ENCODE peak calls at places on chromosome X, in ten cellular contexts. F, X, M, J, Q, I, U, L, W and B are unnamed samples.

GRCh38 chrX:71056857-71057256 is 11.3 kb downstream of the SNX12 start:
- DNase-seq in F (no peak), X (no peak), M (peak; percentile 29), J (no peak), Q (no peak), I (no peak), U (no peak), L (no peak), W (no peak), B (peak; percentile 34)

GRCh38 chrX:110317079-110317819 is 636 bp downstream of the AMMECR1 start:
- DNase-seq in F (no peak), X (no peak), M (no peak), J (peak; percentile 40), Q (peak; percentile 8), I (no peak), U (peak; percentile 25), L (peak; percentile 28), W (peak; percentile 11), B (no peak)

GRCh38 chrX:7216981-7217587 is 69.1 kb upstream of the PUDP start:
- DNase-seq in F (no peak), X (no peak), M (no peak), J (no peak), Q (no peak), I (no peak), U (no peak), L (no peak), W (no peak), B (no peak)

GRCh38 chrX:37785569-37785968 is 5.7 kb downstream of the CYBB start:
- DNase-seq in F (no peak), X (no peak), M (no peak), J (no peak), Q (no peak), I (no peak), U (no peak), L (no peak), W (no peak), B (no peak)

GRCh38 chrX:135543924-135544323 is 23.5 kb downstream of the INTS6L start:
- DNase-seq in F (no peak), X (no peak), M (no peak), J (peak; percentile 51), Q (no peak), I (no peak), U (no peak), L (no peak), W (no peak), B (no peak)

GRCh38 chrX:139025822-139026221 is 314.3 kb upstream of the FGF13 start:
- DNase-seq in F (no peak), X (no peak), M (no peak), J (no peak), Q (no peak), I (no peak), U (no peak), L (no peak), W (no peak), B (no peak)

GRCh38 chrX:68511255-68511654 is 12.4 kb downstream of the YIPF6 start:
- DNase-seq in F (peak; percentile 8), X (peak; percentile 26), M (no peak), J (peak; percentile 28), Q (peak; percentile 27), I (no peak), U (peak; percentile 63), L (peak; percentile 30), W (no peak), B (no peak)

GRCh38 chrX:41824551-41824950 is 98.8 kb downstream of the CASK start:
- DNase-seq in F (no peak), X (peak; percentile 2), M (no peak), J (no peak), Q (no peak), I (no peak), U (no peak), L (peak; percentile 69), W (no peak), B (peak; percentile 59)

GRCh38 chrX:110449312-110449711 is 90.7 kb downstream of the RTL9 start:
- DNase-seq in F (no peak), X (no peak), M (no peak), J (no peak), Q (no peak), I (no peak), U (no peak), L (no peak), W (no peak), B (no peak)

GRCh38 chrX:84469226-84469625 is 33.0 kb downstream of the HDX start:
- DNase-seq in F (peak; percentile 73), X (no peak), M (no peak), J (no peak), Q (peak; percentile 1), I (no peak), U (no peak), L (peak; percentile 27), W (no peak), B (no peak)

GRCh38 chrX:1581132-1581531 is 10.3 kb upstream of the AKAP17A start:
- DNase-seq in F (no peak), X (peak; percentile 49), M (no peak), J (peak; percentile 92), Q (no peak), I (no peak), U (peak; percentile 49), L (peak; percentile 55), W (peak; percentile 60), B (no peak)

GRCh38 chrX:119655125-119655524 is 37.8 kb downstream of the SEPTIN6 start:
- DNase-seq in F (no peak), X (peak; percentile 35), M (no peak), J (peak; percentile 75), Q (no peak), I (no peak), U (no peak), L (peak; percentile 78), W (peak; percentile 32), B (peak; percentile 73)

GRCh38 chrX:68498044-68498507 is 775 bp upstream of the YIPF6 start:
- DNase-seq in F (no peak), X (no peak), M (no peak), J (peak; percentile 13), Q (no peak), I (no peak), U (no peak), L (no peak), W (no peak), B (no peak)

GRCh38 chrX:38312436-38312835 is 14.9 kb downstream of the RPGR start:
- DNase-seq in F (no peak), X (no peak), M (no peak), J (no peak), Q (no peak), I (no peak), U (no peak), L (peak; percentile 81), W (no peak), B (peak; percentile 85)

GRCh38 chrX:110173192-110174175 is 144.4 kb downstream of the AMMECR1 start:
- DNase-seq in F (no peak), X (no peak), M (no peak), J (no peak), Q (no peak), I (no peak), U (no peak), L (peak; percentile 40), W (no peak), B (no peak)

GRCh38 chrX:6386837-6387236 is 148.1 kb downstream of the VCX3A start:
- DNase-seq in F (no peak), X (no peak), M (no peak), J (no peak), Q (no peak), I (no peak), U (no peak), L (no peak), W (no peak), B (no peak)

GRCh38 chrX:63361494-63361893 is 10.4 kb upstream of the SPIN4 start:
- DNase-seq in F (no peak), X (no peak), M (no peak), J (no peak), Q (no peak), I (no peak), U (no peak), L (no peak), W (no peak), B (no peak)

GRCh38 chrX:143058096-143058495 is 32.4 kb downstream of the SPANXN4 start:
- DNase-seq in F (peak; percentile 82), X (no peak), M (no peak), J (no peak), Q (no peak), I (no peak), U (no peak), L (no peak), W (no peak), B (no peak)

GRCh38 chrX:118520858-118521206 is 25.2 kb downstream of the DOCK11 start:
- DNase-seq in F (no peak), X (no peak), M (no peak), J (no peak), Q (no peak), I (no peak), U (no peak), L (no peak), W (no peak), B (no peak)